ENCODE peak calls at places on chromosomes 16 and 17, in six cellular contexts. N is brain microvascular endothelial cell; A is Panc1; T is Peyer's patch; H is CD8-positive, alpha-beta T cell; C is neuronal stem cell. J is an unnamed sample.

GRCh38 chr17:334974-335481 is 17.6 kb downstream of the RPH3AL start:
- DNase-seq in N (no peak), A (no peak), T (no peak), H (no peak), C (no peak), J (no peak)

GRCh38 chr17:2456475-2456874 is 55.2 kb downstream of the METTL16 start:
- DNase-seq in N (no peak), A (no peak), T (no peak), H (no peak), C (no peak), J (no peak)

GRCh38 chr16:19396555-19397011 is 21.1 kb upstream of the TMC5 start:
- DNase-seq in N (no peak), A (no peak), T (no peak), H (no peak), C (no peak), J (no peak)

GRCh38 chr17:27545562-27546229 is 85.3 kb upstream of the LGALS9 start:
- DNase-seq in N (no peak), A (no peak), T (no peak), H (no peak), C (no peak), J (peak)

GRCh38 chr17:43768943-43769342 is 9.8 kb downstream of the DUSP3 start:
- DNase-seq in N (no peak), A (no peak), T (no peak), H (no peak), C (no peak), J (no peak)

GRCh38 chr16:27273670-27274522 is 5.3 kb upstream of the NSMCE1 start:
- DNase-seq in N (peak), A (no peak), T (no peak), H (peak), C (no peak), J (no peak)

GRCh38 chr16:82995927-82996441 is 369.2 kb downstream of the CDH13 start:
- DNase-seq in N (peak), A (no peak), T (no peak), H (no peak), C (no peak), J (peak)

GRCh38 chr17:78142113-78142861 is 3.9 kb upstream of the C17orf99 start:
- DNase-seq in N (peak), A (no peak), T (no peak), H (no peak), C (no peak), J (peak)

GRCh38 chr16:23132921-23133532 is 16.2 kb downstream of the USP31 start:
- DNase-seq in N (no peak), A (no peak), T (no peak), H (no peak), C (no peak), J (peak)

GRCh38 chr16:28186752-28187151 is 25.0 kb downstream of the XPO6 start:
- DNase-seq in N (no peak), A (no peak), T (no peak), H (no peak), C (no peak), J (peak)

GRCh38 chr16:83967091-83967490 is 953 bp upstream of the NECAB2 start:
- DNase-seq in N (no peak), A (no peak), T (no peak), H (no peak), C (no peak), J (no peak)

GRCh38 chr17:79082311-79083190 is 7.9 kb downstream of the ENGASE start:
- DNase-seq in N (no peak), A (no peak), T (no peak), H (peak), C (peak), J (peak)

GRCh38 chr17:64022631-64023063 is 2.2 kb upstream of the ICAM2 start:
- DNase-seq in N (no peak), A (no peak), T (no peak), H (no peak), C (no peak), J (no peak)

GRCh38 chr16:35425270-35425669 is 1965.9 kb downstream of the TP53TG3F start:
- DNase-seq in N (no peak), A (no peak), T (no peak), H (no peak), C (no peak), J (no peak)

GRCh38 chr16:57152096-57153093 is 33.4 kb downstream of the PSME3IP1 start:
- DNase-seq in N (no peak), A (no peak), T (no peak), H (no peak), C (no peak), J (no peak)

GRCh38 chr17:9409026-9409425 is 166.6 kb downstream of the STX8 start:
- DNase-seq in N (no peak), A (no peak), T (no peak), H (no peak), C (no peak), J (no peak)
- H3K27ac ChIP-seq in N (no peak), A (no peak), T (no peak), H (no peak), C (no peak), J (no peak)

DNA sequence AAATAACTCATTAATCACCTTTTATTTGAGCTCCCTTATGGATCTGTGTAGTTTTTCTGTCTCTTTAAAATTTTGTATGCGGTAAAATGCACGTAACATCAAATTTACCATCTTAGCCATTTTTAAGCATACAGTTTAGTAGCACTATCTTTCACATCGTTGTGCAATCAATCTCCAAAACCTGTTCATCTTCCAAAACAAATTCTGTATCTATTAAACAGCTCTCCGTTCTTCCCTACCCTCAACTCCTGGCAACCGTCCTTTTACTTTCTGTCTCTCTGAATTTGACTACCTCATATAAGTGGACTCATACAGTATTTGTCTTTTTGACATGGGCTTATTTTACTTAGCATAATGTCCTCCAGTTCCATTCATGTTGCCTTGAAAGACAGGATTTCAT is 100.5 kb downstream of the NF1 start:
- DNase-seq in N (no peak), A (no peak), T (no peak), H (no peak), C (no peak), J (no peak)
- H3K27ac ChIP-seq in N (no peak), A (no peak), T (no peak), H (no peak), C (no peak), J (no peak)

GRCh38 chr16:49825006-49825405 is 30.9 kb downstream of the ZNF423 start:
- DNase-seq in N (no peak), A (no peak), T (no peak), H (no peak), C (no peak), J (no peak)
- H3K27ac ChIP-seq in N (no peak), A (no peak), T (no peak), H (no peak), C (no peak), J (no peak)

DNA sequence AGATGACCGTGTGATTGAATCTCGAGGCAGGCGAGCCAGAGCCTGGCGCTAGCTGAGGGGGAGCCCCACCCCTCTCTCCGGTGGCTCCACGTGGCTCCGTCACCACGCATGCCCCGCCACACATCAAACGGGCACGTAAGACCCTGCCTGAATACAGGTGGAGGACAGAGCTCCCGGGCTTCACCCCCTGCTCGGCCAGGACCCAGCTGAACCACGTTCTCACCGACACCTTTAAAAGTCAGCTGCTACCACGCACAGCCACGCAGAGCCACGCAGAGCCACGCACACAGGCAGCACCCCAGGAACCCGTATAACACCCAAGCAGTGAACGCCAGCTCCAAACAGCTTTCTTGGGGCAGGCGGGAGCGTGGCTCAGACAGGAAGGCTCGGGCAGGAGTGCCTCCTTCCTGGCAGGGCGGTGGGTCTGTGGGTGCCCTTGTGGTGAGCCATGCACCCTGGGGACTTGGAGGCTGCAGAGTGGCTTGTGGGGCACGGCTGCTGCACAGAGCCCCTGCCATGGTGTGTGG is 4.4 kb downstream of the TMEM204 start:
- DNase-seq in N (no peak), A (no peak), T (no peak), H (peak), C (no peak), J (no peak)
- H3K27ac ChIP-seq in N (no peak), A (no peak), T (no peak), H (peak), C (no peak), J (no peak)

GRCh38 chr17:7215136-7215638 is 4.4 kb downstream of the DLG4 start:
- DNase-seq in N (no peak), A (no peak), T (no peak), H (no peak), C (no peak), J (no peak)

GRCh38 chr17:7214300-7215135 is 5.1 kb downstream of the DLG4 start:
- DNase-seq in N (peak), A (peak), T (peak), H (peak), C (peak), J (peak)

GRCh38 chr17:7211512-7212277 is 7.9 kb downstream of the DLG4 start:
- DNase-seq in N (no peak), A (no peak), T (no peak), H (no peak), C (no peak), J (no peak)

GRCh38 chr17:7215652-7216139 is 3.9 kb downstream of the DLG4 start:
- DNase-seq in N (no peak), A (no peak), T (no peak), H (no peak), C (no peak), J (no peak)

DNA sequence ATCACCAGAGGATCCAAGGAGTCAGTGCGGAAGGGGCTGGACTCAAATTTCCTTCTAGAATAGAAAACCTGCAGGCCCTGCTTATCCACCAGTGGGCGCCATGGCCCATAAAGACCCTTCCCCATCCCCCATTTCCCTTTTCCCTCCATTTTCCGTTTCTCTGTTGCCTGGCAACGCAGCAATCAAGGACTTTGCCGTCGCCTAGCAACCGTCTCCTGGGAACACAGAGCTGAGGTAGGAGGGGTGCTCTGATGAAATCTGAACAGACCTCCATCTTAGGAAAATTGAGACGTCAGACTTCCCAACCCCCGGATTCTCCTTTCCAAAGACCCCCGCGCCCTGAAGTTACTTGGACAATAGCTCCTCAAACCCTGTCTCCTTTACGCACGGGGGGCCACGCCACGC is 5.7 kb downstream of the DLG4 start:
- DNase-seq in N (peak), A (no peak), T (no peak), H (no peak), C (peak), J (peak)
- H3K27ac ChIP-seq in N (peak), A (peak), T (peak), H (peak), C (peak), J (peak)

GRCh38 chr16:67243481-67243880 is 3.8 kb downstream of the FHOD1 start:
- DNase-seq in N (no peak), A (no peak), T (no peak), H (no peak), C (no peak), J (no peak)

GRCh38 chr16:67244387-67245188 is 2.7 kb downstream of the FHOD1 start:
- DNase-seq in N (peak), A (no peak), T (peak), H (peak), C (no peak), J (peak)

GRCh38 chr16:67241008-67241900 is 6.0 kb downstream of the FHOD1 start:
- DNase-seq in N (peak), A (no peak), T (no peak), H (no peak), C (no peak), J (peak)

GRCh38 chr16:67240506-67240905 is 6.8 kb downstream of the FHOD1 start:
- DNase-seq in N (peak), A (no peak), T (no peak), H (no peak), C (no peak), J (no peak)

DNA sequence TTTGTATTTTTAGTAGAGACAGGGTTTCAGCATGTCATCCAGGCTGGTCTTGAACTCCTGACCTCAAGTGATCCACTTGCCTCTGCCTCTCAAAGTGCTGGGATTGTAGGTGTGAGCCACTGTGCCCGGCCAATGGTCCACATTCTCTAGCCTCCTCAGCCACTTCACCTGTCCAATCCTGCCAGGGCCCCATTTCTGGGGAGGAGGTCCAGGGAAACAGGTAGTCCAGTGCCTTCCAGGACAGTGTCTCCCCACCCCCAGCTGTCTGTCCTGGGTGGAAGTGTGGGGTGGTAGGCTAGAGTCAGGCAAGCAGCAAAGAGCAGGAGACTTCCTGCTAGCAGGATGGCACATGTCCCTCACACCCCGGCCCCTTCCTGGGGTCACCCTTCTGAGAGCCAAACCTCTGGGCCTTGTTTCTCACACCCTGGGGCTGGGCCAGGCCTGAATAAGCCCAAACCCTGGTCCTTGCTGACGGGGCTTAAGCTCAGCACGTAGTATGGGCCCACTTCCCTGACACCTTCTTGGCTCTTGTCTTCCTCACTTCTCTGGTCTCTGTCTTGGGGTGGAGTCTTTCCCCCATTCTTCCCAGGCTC is 5.0 kb downstream of the FHOD1 start:
- DNase-seq in N (no peak), A (no peak), T (no peak), H (no peak), C (no peak), J (no peak)
- H3K27ac ChIP-seq in N (peak), A (no peak), T (peak), H (no peak), C (no peak), J (peak)

DNA sequence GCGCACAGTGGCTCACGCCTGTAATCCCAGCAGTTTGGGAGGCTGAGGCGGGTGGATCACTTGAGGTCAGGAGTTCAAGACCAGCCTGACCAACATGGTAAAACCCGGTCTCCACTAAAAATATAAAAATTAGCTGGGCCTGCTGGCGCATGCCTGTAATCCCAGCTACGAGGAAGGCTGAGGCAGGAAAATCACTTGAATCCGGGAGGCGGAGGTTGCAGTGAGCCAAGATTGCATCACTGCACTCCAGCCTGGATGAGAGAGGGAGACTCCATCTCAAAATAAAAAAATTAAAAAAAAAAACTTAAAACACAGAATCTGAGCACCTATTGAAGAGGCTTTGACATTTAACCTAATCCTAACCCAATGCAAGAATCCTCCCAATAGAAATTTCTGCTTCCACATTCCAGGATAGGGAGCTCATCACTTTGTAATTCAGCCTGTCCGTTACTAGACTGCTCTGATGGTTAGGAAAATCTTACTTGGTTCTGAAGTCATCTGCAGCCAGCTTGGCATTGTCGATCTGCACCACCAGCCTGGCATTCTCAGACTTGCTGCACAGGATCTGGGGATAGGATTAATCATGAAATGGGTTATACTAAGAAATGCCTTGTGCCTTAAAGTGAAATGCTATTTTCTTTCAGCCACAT is 2.1 kb downstream of the KRT33B start:
- DNase-seq in N (peak), A (no peak), T (no peak), H (no peak), C (no peak), J (no peak)
- H3K27ac ChIP-seq in N (no peak), A (no peak), T (no peak), H (no peak), C (no peak), J (no peak)

GRCh38 chr17:83053779-83054451 is 25.5 kb upstream of the METRNL start:
- DNase-seq in N (no peak), A (no peak), T (peak), H (peak), C (no peak), J (peak)
- H3K27ac ChIP-seq in N (no peak), A (peak), T (peak), H (peak), C (no peak), J (no peak)

GRCh38 chr16:22008215-22009142 is 568 bp downstream of the MOSMO start:
- DNase-seq in N (no peak), A (no peak), T (peak), H (no peak), C (no peak), J (no peak)
- H3K27ac ChIP-seq in N (no peak), A (peak), T (peak), H (peak), C (no peak), J (peak)

GRCh38 chr17:62923515-62924150 is 42.4 kb upstream of the TANC2 start:
- DNase-seq in N (no peak), A (no peak), T (no peak), H (no peak), C (no peak), J (no peak)

GRCh38 chr17:62925267-62925836 is 40.7 kb upstream of the TANC2 start:
- DNase-seq in N (no peak), A (no peak), T (no peak), H (no peak), C (no peak), J (no peak)

GRCh38 chr17:62929320-62929719 is 36.7 kb upstream of the TANC2 start:
- DNase-seq in N (no peak), A (no peak), T (no peak), H (no peak), C (no peak), J (no peak)

GRCh38 chr17:62931101-62931500 is 34.9 kb upstream of the TANC2 start:
- DNase-seq in N (peak), A (no peak), T (no peak), H (no peak), C (no peak), J (no peak)

DNA sequence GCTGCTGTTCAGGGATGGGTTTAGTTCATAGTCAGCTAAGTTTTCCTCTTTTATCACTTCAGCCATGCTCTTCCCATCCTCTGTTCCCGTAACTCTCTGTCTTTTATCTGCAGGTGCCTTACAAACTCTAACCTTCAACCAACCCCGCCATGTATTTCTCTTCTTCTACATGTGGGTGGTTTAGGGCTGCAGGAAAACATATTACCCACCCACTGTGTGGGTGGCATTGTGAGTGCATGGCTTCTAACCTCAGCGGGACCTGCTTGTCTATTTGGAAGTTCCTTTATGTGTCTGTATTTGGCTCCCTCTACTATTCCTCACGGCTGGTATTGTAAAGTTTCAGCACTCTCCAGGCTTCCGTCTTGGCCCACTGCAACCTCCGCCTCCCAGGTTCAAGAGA is 39.0 kb upstream of the TANC2 start:
- DNase-seq in N (no peak), A (no peak), T (no peak), H (no peak), C (no peak), J (no peak)
- H3K27ac ChIP-seq in N (no peak), A (no peak), T (no peak), H (no peak), C (no peak), J (no peak)